ENCODE peak calls at places on chromosomes 12 and 14, in four cellular contexts. U is vagina, L is IMR-90, P is Kasumi-1. N is an unnamed sample.

GRCh38 chr14:100889641-100890040 is 13.9 kb downstream of the RTL1 start:
- DNase-seq in U (no peak), P (no peak), L (no peak), N (no peak)

GRCh38 chr12:131494141-131494733 is 216.7 kb upstream of the SFSWAP start:
- DNase-seq in L (no peak), P (no peak), U (no peak), N (no peak)

GRCh38 chr14:64841772-64842490 is 37.8 kb downstream of the SPTB start:
- DNase-seq in U (no peak), P (no peak), L (no peak), N (no peak)

GRCh38 chr12:58425481-58426392 is 484.4 kb downstream of the ATP23 start:
- DNase-seq in U (no peak), L (peak; percentile 94), P (no peak), N (no peak)

GRCh38 chr12:67472551-67472950 is 176.0 kb upstream of the DYRK2 start:
- DNase-seq in L (no peak), U (no peak), P (no peak), N (no peak)

GRCh38 chr14:34204774-34205173 is 253.9 kb upstream of the EGLN3 start:
- DNase-seq in P (no peak), U (no peak), L (no peak), N (no peak)

GRCh38 chr12:4148418-4149056 is 125.0 kb upstream of the CCND2 start:
- DNase-seq in L (no peak), P (peak; percentile 10), U (peak; percentile 56), N (peak; percentile 41)

GRCh38 chr12:46445551-46446235 is 73.1 kb upstream of the SLC38A2 start:
- DNase-seq in U (no peak), L (no peak), P (peak; percentile 5), N (no peak)

GRCh38 chr12:89863968-89864367 is 155.3 kb upstream of the ATP2B1 start:
- DNase-seq in L (no peak), U (no peak), P (no peak), N (no peak)

GRCh38 chr12:27975222-27976136 is 2.9 kb upstream of the PTHLH start:
- DNase-seq in L (peak; percentile 72), U (no peak), P (peak; percentile 53), N (no peak)

GRCh38 chr14:93156693-93157369 is 27.9 kb downstream of the MOAP1 start:
- DNase-seq in U (no peak), L (no peak), P (no peak), N (no peak)

GRCh38 chr12:94588271-94588785 is 62.0 kb downstream of the TMCC3 start:
- DNase-seq in L (no peak), P (no peak), U (no peak), N (no peak)

GRCh38 chr14:73710737-73711136 is 3.4 kb downstream of the PNMA1 start:
- DNase-seq in L (no peak), U (no peak), P (no peak), N (no peak)

GRCh38 chr12:52063986-52064649 is 5.7 kb upstream of the ATG101 start:
- DNase-seq in P (no peak), U (no peak), L (peak; percentile 97), N (no peak)

GRCh38 chr12:105279460-105280056 is 43.6 kb upstream of the APPL2 start:
- DNase-seq in L (no peak), P (peak; percentile 25), U (no peak), N (peak; percentile 45)

GRCh38 chr12:103645202-103645601 is 58.1 kb downstream of the STAB2 start:
- DNase-seq in P (no peak), U (no peak), L (peak; percentile 33), N (no peak)

GRCh38 chr12:131167334-131167733 is 213.6 kb downstream of the ADGRD1 start:
- DNase-seq in L (no peak), U (no peak), P (no peak), N (no peak)

GRCh38 chr12:56931474-56931978 is 2.7 kb downstream of the SDR9C7 start:
- DNase-seq in L (peak; percentile 57), P (peak; percentile 93), U (no peak), N (peak; percentile 69)

GRCh38 chr12:43761535-43761934 is 2.8 kb downstream of the IRAK4 start:
- DNase-seq in P (no peak), U (no peak), L (no peak), N (no peak)

GRCh38 chr14:51097287-51097686 is 2.4 kb upstream of the TRIM9 start:
- DNase-seq in L (no peak), U (no peak), P (no peak), N (no peak)

GRCh38 chr12:12365931-12366431 is 9.1 kb downstream of the BORCS5 start:
- DNase-seq in L (peak; percentile 59), P (no peak), U (no peak), N (no peak)

GRCh38 chr12:18895946-18896345 is 158.0 kb downstream of the CAPZA3 start:
- DNase-seq in U (no peak), L (no peak), P (no peak), N (no peak)

GRCh38 chr14:60090864-60091519 is 731 bp upstream of the PCNX4 start:
- DNase-seq in L (peak; percentile 64), P (peak; percentile 50), U (no peak), N (peak; percentile 20)